ENCODE peak calls at places on chromosome 7, in seven cellular contexts. Y, Z, X, L, M, W and U are unnamed samples.

GRCh38 chr7:12712236-12712635 is 24.8 kb downstream of the ARL4A start:
- DNase-seq in Y (no peak), Z (no peak), X (no peak), L (peak), M (no peak), W (no peak), U (no peak)

GRCh38 chr7:135121868-135122267 is 26.0 kb upstream of the TMEM140 start:
- DNase-seq in Y (no peak), Z (no peak), X (no peak), L (peak), M (no peak), W (peak), U (no peak)

GRCh38 chr7:42476255-42476654 is 239.2 kb upstream of the GLI3 start:
- DNase-seq in Y (no peak), Z (no peak), X (no peak), L (no peak), M (no peak), W (no peak), U (no peak)

GRCh38 chr7:74449809-74450397 is 3.8 kb upstream of the GTF2IRD1 start:
- DNase-seq in Y (peak), Z (no peak), X (peak), L (peak), M (no peak), W (peak), U (peak)

GRCh38 chr7:33854951-33855350 is 50.4 kb upstream of the BMPER start:
- DNase-seq in Y (peak), Z (no peak), X (no peak), L (peak), M (no peak), W (no peak), U (no peak)

GRCh38 chr7:130987092-130987491 is 253.1 kb upstream of the KLF14 start:
- DNase-seq in Y (no peak), Z (no peak), X (no peak), L (no peak), M (no peak), W (no peak), U (no peak)

GRCh38 chr7:131108212-131108980 is 219.3 kb upstream of the MKLN1 start:
- DNase-seq in Y (peak), Z (peak), X (peak), L (peak), M (no peak), W (no peak), U (peak)

GRCh38 chr7:50276446-50276845 is 28.1 kb upstream of the IKZF1 start:
- DNase-seq in Y (no peak), Z (no peak), X (no peak), L (no peak), M (no peak), W (no peak), U (no peak)

GRCh38 chr7:74375726-74376220 is 77.9 kb upstream of the GTF2IRD1 start:
- DNase-seq in Y (no peak), Z (no peak), X (no peak), L (no peak), M (no peak), W (no peak), U (no peak)

GRCh38 chr7:157570531-157571200 is 233.9 kb downstream of the DNAJB6 start:
- DNase-seq in Y (peak), Z (no peak), X (no peak), L (no peak), M (no peak), W (no peak), U (no peak)

GRCh38 chr7:155602750-155603149 is 41.7 kb upstream of the RBM33 start:
- DNase-seq in Y (no peak), Z (no peak), X (no peak), L (no peak), M (no peak), W (no peak), U (no peak)

GRCh38 chr7:73901823-73902597 is 41.1 kb downstream of the TMEM270 start:
- DNase-seq in Y (no peak), Z (no peak), X (no peak), L (no peak), M (no peak), W (peak), U (no peak)

GRCh38 chr7:136874393-136875032 is 6.1 kb downstream of the CHRM2 start:
- DNase-seq in Y (no peak), Z (no peak), X (no peak), L (peak), M (no peak), W (no peak), U (no peak)

GRCh38 chr7:55423891-55424290 is 58.8 kb downstream of the LANCL2 start:
- DNase-seq in Y (no peak), Z (no peak), X (no peak), L (peak), M (no peak), W (no peak), U (no peak)

GRCh38 chr7:110119883-110120581 is 970.9 kb upstream of the LRRN3 start:
- DNase-seq in Y (peak), Z (no peak), X (no peak), L (no peak), M (no peak), W (peak), U (no peak)

GRCh38 chr7:108802639-108803038 is 233.0 kb downstream of the DNAJB9 start:
- DNase-seq in Y (no peak), Z (no peak), X (no peak), L (no peak), M (no peak), W (no peak), U (no peak)

GRCh38 chr7:108808556-108808955 is 238.9 kb downstream of the DNAJB9 start:
- DNase-seq in Y (no peak), Z (no peak), X (no peak), L (no peak), M (no peak), W (no peak), U (no peak)

GRCh38 chr7:108809356-108809755 is 239.7 kb downstream of the DNAJB9 start:
- DNase-seq in Y (no peak), Z (no peak), X (no peak), L (no peak), M (no peak), W (no peak), U (no peak)

DNA sequence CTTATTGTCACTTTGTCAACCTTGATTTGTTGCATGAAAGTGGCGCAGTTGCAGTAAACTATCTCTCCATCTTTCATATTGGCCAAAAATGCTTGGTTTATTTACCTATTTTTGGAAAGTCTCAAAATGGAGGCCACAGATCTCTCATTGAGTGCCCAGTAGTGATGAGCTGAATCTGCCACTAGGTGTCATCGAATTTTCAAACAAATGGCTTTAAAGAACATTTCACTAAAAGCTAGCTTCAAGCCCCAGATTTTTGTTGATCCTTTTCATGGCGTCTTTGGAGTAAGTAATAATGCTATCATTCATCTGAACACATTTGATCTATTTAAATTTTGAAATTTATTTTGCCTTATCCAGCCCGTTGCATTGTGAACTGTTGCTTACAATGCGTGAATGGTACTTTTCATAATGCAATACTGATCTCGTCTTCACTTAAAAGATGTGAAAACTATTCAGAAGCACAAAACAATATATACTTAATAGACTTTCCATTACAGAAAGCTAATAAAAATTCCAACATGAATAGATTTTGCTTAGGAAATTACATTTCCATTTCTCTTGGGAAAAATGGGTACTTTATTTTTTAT is 236.2 kb downstream of the DNAJB9 start:
- DNase-seq in Y (peak), Z (no peak), X (peak), L (peak), M (peak), W (no peak), U (no peak)
- TF ChIP-seq CTCF in Y (peak), Z (peak), X (peak), L (peak), M (peak), W (peak), U (peak)

DNA sequence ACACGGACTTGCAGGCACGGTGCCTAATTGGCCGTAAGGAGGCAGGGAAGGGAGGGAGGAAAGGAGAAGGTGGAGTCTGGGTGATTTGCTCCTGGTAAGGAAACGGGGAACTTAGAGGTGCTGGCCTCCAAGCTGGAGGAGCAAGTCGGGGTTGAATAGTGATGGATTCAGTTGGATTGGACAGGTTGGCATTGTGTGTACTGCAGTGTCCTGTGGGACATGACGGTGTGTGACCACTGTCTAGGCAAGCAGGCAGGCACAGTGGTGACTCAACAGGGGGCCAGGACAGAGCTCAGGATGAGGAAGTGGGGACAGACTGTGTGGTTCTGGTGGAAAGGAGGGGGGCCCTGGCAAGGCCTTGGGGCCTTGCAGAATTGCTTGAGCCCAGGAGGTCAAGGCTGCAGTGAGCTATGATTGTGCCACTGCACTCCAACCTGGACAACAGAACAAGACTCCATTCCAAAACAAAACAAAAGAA is 48.8 kb downstream of the COL26A1 start:
- DNase-seq in Y (no peak), Z (no peak), X (no peak), L (no peak), M (no peak), W (no peak), U (no peak)
- TF ChIP-seq CTCF in Y (no peak), Z (no peak), X (no peak), L (no peak), M (no peak), W (no peak), U (no peak)

GRCh38 chr7:25321424-25321823 is 93.1 kb upstream of the NPVF start:
- DNase-seq in Y (no peak), Z (no peak), X (no peak), L (no peak), M (no peak), W (no peak), U (no peak)

GRCh38 chr7:25314729-25315267 is 86.5 kb upstream of the NPVF start:
- DNase-seq in Y (no peak), Z (no peak), X (no peak), L (no peak), M (no peak), W (no peak), U (no peak)

GRCh38 chr7:25316366-25316765 is 88.1 kb upstream of the NPVF start:
- DNase-seq in Y (no peak), Z (no peak), X (no peak), L (no peak), M (no peak), W (no peak), U (no peak)

GRCh38 chr7:25319707-25320106 is 91.4 kb upstream of the NPVF start:
- DNase-seq in Y (no peak), Z (peak), X (peak), L (no peak), M (no peak), W (no peak), U (no peak)

DNA sequence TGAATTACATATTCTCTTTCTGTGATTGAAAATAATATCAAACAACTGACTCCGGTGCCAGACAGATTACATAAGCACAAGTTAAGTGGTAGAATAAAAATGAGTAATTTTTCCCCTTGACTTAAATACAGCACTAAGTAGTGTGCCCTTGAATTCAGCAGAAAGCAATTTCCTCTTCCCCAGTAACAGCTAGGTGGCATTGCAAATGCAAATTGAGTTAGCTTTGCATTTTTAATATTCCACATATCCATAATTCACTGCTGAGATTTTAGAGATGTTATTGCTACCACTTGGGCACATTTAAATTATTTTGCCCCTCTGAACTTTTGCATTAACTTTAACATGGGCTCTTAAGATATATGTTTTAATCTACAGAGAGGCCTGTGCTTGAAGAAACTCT is 89.8 kb upstream of the NPVF start:
- DNase-seq in Y (no peak), Z (no peak), X (no peak), L (no peak), M (no peak), W (no peak), U (no peak)
- TF ChIP-seq CTCF in Y (no peak), Z (no peak), X (no peak), L (no peak), M (no peak), W (peak), U (no peak)

GRCh38 chr7:104852386-104852785 is 161.6 kb upstream of the KMT2E start:
- DNase-seq in Y (no peak), Z (no peak), X (no peak), L (no peak), M (no peak), W (no peak), U (no peak)

GRCh38 chr7:104851268-104851667 is 162.7 kb upstream of the KMT2E start:
- DNase-seq in Y (no peak), Z (no peak), X (no peak), L (peak), M (no peak), W (no peak), U (no peak)

GRCh38 chr7:104843198-104843597 is 170.8 kb upstream of the KMT2E start:
- DNase-seq in Y (no peak), Z (no peak), X (no peak), L (peak), M (no peak), W (no peak), U (no peak)

GRCh38 chr7:104845541-104845940 is 168.5 kb upstream of the KMT2E start:
- DNase-seq in Y (no peak), Z (no peak), X (no peak), L (no peak), M (no peak), W (no peak), U (no peak)

GRCh38 chr7:104848386-104848990 is 165.5 kb upstream of the KMT2E start:
- DNase-seq in Y (peak), Z (peak), X (peak), L (peak), M (no peak), W (peak), U (peak)
- TF ChIP-seq CTCF in Y (peak), Z (peak), X (peak), L (peak), M (peak), W (peak), U (peak)

GRCh38 chr7:70383947-70384475 is 747.9 kb upstream of the GALNT17 start:
- DNase-seq in Y (no peak), Z (no peak), X (no peak), L (no peak), M (no peak), W (no peak), U (no peak)
- TF ChIP-seq CTCF in Y (no peak), Z (no peak), X (no peak), L (no peak), M (no peak), W (no peak), U (no peak)

GRCh38 chr7:5453566-5454075 is 30.0 kb upstream of the TNRC18 start:
- DNase-seq in Y (no peak), Z (no peak), X (no peak), L (no peak), M (no peak), W (no peak), U (no peak)

GRCh38 chr7:5455175-5455574 is 31.5 kb upstream of the TNRC18 start:
- DNase-seq in Y (no peak), Z (no peak), X (no peak), L (no peak), M (no peak), W (no peak), U (no peak)

GRCh38 chr7:5452937-5453540 is 29.4 kb upstream of the TNRC18 start:
- DNase-seq in Y (peak), Z (no peak), X (no peak), L (peak), M (no peak), W (peak), U (no peak)

GRCh38 chr7:5455581-5456222 is 32.1 kb upstream of the TNRC18 start:
- DNase-seq in Y (no peak), Z (no peak), X (no peak), L (no peak), M (no peak), W (no peak), U (no peak)

DNA sequence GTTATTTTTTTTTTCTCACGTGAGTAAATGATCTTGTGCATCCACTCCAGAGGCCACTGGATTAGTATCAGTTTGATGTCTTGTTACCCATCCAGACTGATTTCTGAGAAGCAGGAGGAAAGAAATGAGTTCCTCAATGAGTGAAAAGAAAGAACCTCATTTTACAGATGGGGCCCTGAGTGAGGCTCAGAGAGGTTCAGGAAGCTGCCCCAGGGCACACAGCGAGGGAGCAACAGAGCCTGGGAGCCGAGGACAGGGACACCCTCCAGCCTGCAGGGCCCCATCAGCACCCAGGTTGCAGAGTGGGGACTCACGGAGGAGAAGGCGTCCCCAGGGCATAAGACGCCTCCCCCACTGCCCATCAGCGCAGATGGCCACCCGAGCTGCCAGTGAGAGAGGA is 30.9 kb upstream of the TNRC18 start:
- DNase-seq in Y (no peak), Z (no peak), X (no peak), L (no peak), M (no peak), W (no peak), U (no peak)
- TF ChIP-seq CTCF in Y (no peak), Z (no peak), X (no peak), L (no peak), M (no peak), W (no peak), U (no peak)

GRCh38 chr7:83472376-83472775 is 176.6 kb downstream of the SEMA3E start:
- DNase-seq in Y (no peak), Z (no peak), X (no peak), L (no peak), M (no peak), W (no peak), U (no peak)

GRCh38 chr7:83469491-83469890 is 179.4 kb downstream of the SEMA3E start:
- DNase-seq in Y (no peak), Z (no peak), X (no peak), L (peak), M (no peak), W (no peak), U (no peak)

GRCh38 chr7:83476501-83476900 is 172.4 kb downstream of the SEMA3E start:
- DNase-seq in Y (no peak), Z (no peak), X (no peak), L (no peak), M (no peak), W (no peak), U (no peak)

GRCh38 chr7:83478601-83479000 is 170.3 kb downstream of the SEMA3E start:
- DNase-seq in Y (no peak), Z (no peak), X (no peak), L (no peak), M (no peak), W (no peak), U (no peak)

GRCh38 chr7:83475403-83475802 is 173.5 kb downstream of the SEMA3E start:
- DNase-seq in Y (no peak), Z (no peak), X (no peak), L (peak), M (no peak), W (peak), U (no peak)
- TF ChIP-seq CTCF in Y (peak), Z (no peak), X (no peak), L (peak), M (no peak), W (peak), U (peak)

GRCh38 chr7:120053390-120053961 is 219.5 kb upstream of the KCND2 start:
- DNase-seq in Y (peak), Z (no peak), X (no peak), L (peak), M (peak), W (no peak), U (no peak)
- TF ChIP-seq CTCF in Y (no peak), Z (no peak), X (no peak), L (no peak), M (no peak), W (no peak), U (no peak)

DNA sequence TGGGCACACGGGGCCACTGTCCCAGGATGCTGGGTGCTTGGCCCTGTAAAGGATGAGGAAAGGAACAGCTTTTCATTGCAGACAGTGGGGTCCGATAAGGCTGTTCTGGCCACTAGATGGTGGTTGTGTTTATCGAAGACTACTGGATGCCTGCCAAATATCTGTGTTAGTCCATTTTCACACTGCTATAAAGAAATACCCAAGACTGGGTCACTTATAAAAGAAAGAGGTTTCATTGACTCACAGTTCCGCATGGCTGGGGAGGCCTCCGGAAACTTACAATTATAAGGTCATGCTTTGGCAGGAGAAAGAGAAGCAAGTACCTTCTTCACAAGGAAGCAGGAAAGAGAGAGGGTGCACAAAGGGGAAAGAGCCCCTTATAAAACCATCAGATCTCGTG is 32.2 kb upstream of the GARS1 start:
- DNase-seq in Y (peak), Z (no peak), X (no peak), L (peak), M (no peak), W (no peak), U (no peak)
- TF ChIP-seq CTCF in Y (peak), Z (no peak), X (no peak), L (peak), M (no peak), W (no peak), U (no peak)